ENCODE peak calls at places on chromosomes 11 and 22, in nine cellular contexts. H is SW 1271, Y is choroid plexus epithelial cell, E is fibroblast of mammary gland, D is RPMI7951, O is SJSA1, J is T1000, K is B cell, A is left ventricle myocardium inferior. F is an unnamed sample.

GRCh38 chr11:124920870-124921609 is 2.0 kb downstream of the HEPN1 start:
- DNase-seq in H (peak), Y (peak), E (peak), D (peak), O (peak), J (no peak), K (peak), A (peak), F (peak)

GRCh38 chr11:119641991-119642745 is 86.8 kb downstream of the NECTIN1 start:
- DNase-seq in H (no peak), Y (peak), E (peak), D (peak), O (no peak), J (no peak), K (peak), A (no peak), F (no peak)

GRCh38 chr22:39927544-39927943 is 26.7 kb downstream of the GRAP2 start:
- DNase-seq in H (no peak), Y (no peak), E (no peak), D (no peak), O (no peak), J (no peak), K (no peak), A (no peak), F (no peak)

GRCh38 chr11:28566643-28567042 is 458.5 kb downstream of the METTL15 start:
- DNase-seq in H (no peak), Y (peak), E (peak), D (peak), O (peak), J (peak), K (no peak), A (peak), F (peak)

GRCh38 chr11:36296925-36297604 is 977 bp downstream of the PRR5L start:
- DNase-seq in H (no peak), Y (peak), E (peak), D (peak), O (peak), J (no peak), K (no peak), A (no peak), F (no peak)

GRCh38 chr22:43205261-43205691 is 18.3 kb upstream of the TTLL12 start:
- DNase-seq in H (no peak), Y (no peak), E (no peak), D (no peak), O (no peak), J (no peak), K (no peak), A (no peak), F (no peak)

GRCh38 chr11:57786436-57786835 is 24.8 kb downstream of the CTNND1 start:
- DNase-seq in H (no peak), Y (peak), E (no peak), D (no peak), O (no peak), J (no peak), K (no peak), A (no peak), F (no peak)

GRCh38 chr11:117180661-117181585 is 2.4 kb downstream of the SIDT2 start:
- DNase-seq in H (no peak), Y (peak), E (peak), D (no peak), O (peak), J (no peak), K (peak), A (peak), F (peak)

GRCh38 chr11:131823772-131824171 is 453.4 kb downstream of the NTM start:
- DNase-seq in H (no peak), Y (no peak), E (no peak), D (no peak), O (no peak), J (no peak), K (no peak), A (no peak), F (no peak)

GRCh38 chr22:31691408-31691807 is 29.4 kb upstream of the PISD start:
- DNase-seq in H (no peak), Y (no peak), E (no peak), D (no peak), O (no peak), J (no peak), K (no peak), A (no peak), F (no peak)

GRCh38 chr11:73188301-73188700 is 29.8 kb upstream of the P2RY2 start:
- DNase-seq in H (no peak), Y (no peak), E (no peak), D (no peak), O (no peak), J (no peak), K (no peak), A (peak), F (no peak)

GRCh38 chr11:11157201-11157600 is 195.8 kb downstream of the CSNK2A3 start:
- DNase-seq in H (peak), Y (peak), E (peak), D (peak), O (no peak), J (no peak), K (no peak), A (no peak), F (no peak)

GRCh38 chr11:67233584-67234190 is 32.6 kb upstream of the GRK2 start:
- DNase-seq in H (no peak), Y (no peak), E (no peak), D (no peak), O (no peak), J (no peak), K (no peak), A (no peak), F (no peak)

GRCh38 chr11:117932426-117932825 is 3.2 kb upstream of the TMPRSS13 start:
- DNase-seq in H (no peak), Y (no peak), E (no peak), D (no peak), O (no peak), J (no peak), K (no peak), A (no peak), F (no peak)

GRCh38 chr11:117072517-117073218 is 25.6 kb downstream of the SIK3 start:
- DNase-seq in H (peak), Y (peak), E (peak), D (peak), O (peak), J (no peak), K (no peak), A (no peak), F (peak)

GRCh38 chr11:66956689-66957290 is 1.4 kb downstream of the PC start:
- DNase-seq in H (no peak), Y (peak), E (peak), D (no peak), O (no peak), J (no peak), K (no peak), A (no peak), F (no peak)

GRCh38 chr22:44891293-44891747 is 118.5 kb downstream of the PHF21B start:
- DNase-seq in H (no peak), Y (no peak), E (no peak), D (no peak), O (no peak), J (no peak), K (no peak), A (no peak), F (no peak)

GRCh38 chr11:63560506-63561179 is 2.5 kb downstream of the PLAAT2 start:
- DNase-seq in H (no peak), Y (no peak), E (no peak), D (no peak), O (peak), J (peak), K (no peak), A (peak), F (no peak)

GRCh38 chr11:4393209-4394196 is at the start of gene TRIM21:
- DNase-seq in H (peak), Y (peak), E (peak), D (peak), O (peak), J (peak), K (peak), A (peak), F (peak)